ENCODE peak calls at places on chromosomes 16 and 17, in five cellular contexts. S is T-helper 9 cell; E is activated naive CD4-positive, alpha-beta T cell; K is MCF 10A; Q is stimulated activated CD4-positive, alpha-beta T cell treated with anti-CD3 and anti-CD28 coated beads, TNF-alpha, amount 100 ng/mL, for 1 hour. A is an unnamed sample.

GRCh38 chr17:66129759-66130158 is 62.2 kb downstream of the CEP112 start:
- DNase-seq in E (no peak), K (no peak), S (no peak), Q (no peak), A (no peak)

GRCh38 chr17:78599419-78599818 is 22.2 kb upstream of the DNAH17 start:
- DNase-seq in S (no peak), Q (no peak), E (no peak), K (no peak), A (peak; percentile 53)

GRCh38 chr16:57883953-57884654 is 81.8 kb upstream of the KIFC3 start:
- DNase-seq in Q (no peak), E (no peak), S (no peak), K (no peak), A (no peak)

GRCh38 chr17:319266-319665 is 33.3 kb downstream of the RPH3AL start:
- DNase-seq in Q (no peak), S (no peak), K (no peak), E (no peak), A (no peak)

GRCh38 chr16:68993885-68994284 is 111.6 kb upstream of the HAS3 start:
- DNase-seq in Q (no peak), K (peak; percentile 77), S (no peak), E (no peak), A (peak; percentile 94)

GRCh38 chr17:31559647-31560501 is 168.4 kb downstream of the RAB11FIP4 start:
- DNase-seq in E (no peak), Q (no peak), K (no peak), S (no peak), A (no peak)

GRCh38 chr16:81601601-81602251 is 157.1 kb downstream of the CMIP start:
- DNase-seq in Q (no peak), E (no peak), K (peak; percentile 61), S (no peak), A (peak; percentile 25)

GRCh38 chr17:10171057-10171456 is 27.3 kb downstream of the GAS7 start:
- DNase-seq in E (no peak), K (no peak), S (no peak), Q (no peak), A (no peak)

GRCh38 chr16:32116080-32116479 is 137.0 kb upstream of the TP53TG3D start:
- DNase-seq in K (no peak), S (peak; percentile 3), E (no peak), Q (no peak), A (no peak)

GRCh38 chr17:7586673-7587419 is 3.0 kb downstream of the SOX15 start:
- DNase-seq in K (peak; percentile 88), E (no peak), Q (no peak), S (no peak), A (no peak)

GRCh38 chr17:27660436-27660835 is 29.4 kb downstream of the LGALS9 start:
- DNase-seq in Q (no peak), S (no peak), E (no peak), K (no peak), A (no peak)